ENCODE peak calls at places on chromosomes 4 and X, in seven cellular contexts. K is H1, O is GM12878, R is K562, C is NT2/D1, A is SK-N-SH, M is HepG2. Z is an unnamed sample.

GRCh38 chr4:5823542-5824211 is 69.2 kb downstream of the CRMP1 start:
- DNase-seq in K (no peak), O (no peak), R (no peak), C (no peak), A (no peak), M (no peak), Z (no peak)

GRCh38 chrX:133838761-133839676 is 146.4 kb downstream of the GPC3 start:
- DNase-seq in K (peak), O (no peak), R (peak), C (peak), A (peak), M (no peak), Z (peak)

GRCh38 chr4:25524616-25525146 is 131.0 kb upstream of the SLC34A2 start:
- DNase-seq in K (no peak), O (no peak), R (no peak), C (peak), A (no peak), M (no peak), Z (no peak)

GRCh38 chr4:98687876-98688275 is 29.5 kb upstream of the TSPAN5 start:
- DNase-seq in K (no peak), O (no peak), R (no peak), C (no peak), A (no peak), M (no peak), Z (no peak)

GRCh38 chr4:151407466-151408379 is 1.3 kb upstream of the FHIP1A start:
- DNase-seq in K (no peak), O (peak), R (no peak), C (no peak), A (peak), M (no peak), Z (no peak)

GRCh38 chr4:156906325-156906724 is 65.3 kb downstream of the PDGFC start:
- DNase-seq in K (no peak), O (no peak), R (no peak), C (no peak), A (no peak), M (no peak), Z (no peak)

GRCh38 chrX:129961180-129962083 is 21.0 kb upstream of the BCORL1 start:
- DNase-seq in K (no peak), O (peak), R (peak), C (no peak), A (no peak), M (peak), Z (peak)

GRCh38 chr4:26288308-26288982 is 32.4 kb upstream of the RBPJ start:
- DNase-seq in K (no peak), O (peak), R (no peak), C (no peak), A (no peak), M (no peak), Z (no peak)

GRCh38 chr4:174540175-174540574 is 17.9 kb upstream of the HPGD start:
- DNase-seq in K (no peak), O (no peak), R (no peak), C (no peak), A (no peak), M (no peak), Z (no peak)

GRCh38 chr4:10033191-10033881 is 12.0 kb upstream of the SLC2A9 start:
- DNase-seq in K (no peak), O (no peak), R (peak), C (no peak), A (no peak), M (no peak), Z (no peak)

GRCh38 chr4:139920552-139920951 is 233.4 kb downstream of the MAML3 start:
- DNase-seq in K (no peak), O (no peak), R (no peak), C (no peak), A (no peak), M (no peak), Z (no peak)

GRCh38 chrX:22430701-22431100 is 158.0 kb downstream of the CBLL2 start:
- DNase-seq in K (no peak), O (no peak), R (no peak), C (no peak), A (no peak), M (no peak), Z (no peak)

GRCh38 chrX:17174671-17175070 is 200.3 kb upstream of the NHS start:
- DNase-seq in K (no peak), O (no peak), R (no peak), C (no peak), A (peak), M (no peak), Z (no peak)

GRCh38 chrX:12245650-12246645 is 107.7 kb downstream of the FRMPD4 start:
- DNase-seq in K (no peak), O (no peak), R (no peak), C (peak), A (no peak), M (no peak), Z (no peak)

GRCh38 chrX:153719238-153719637 is 4.9 kb downstream of the BCAP31 start:
- DNase-seq in K (no peak), O (no peak), R (no peak), C (no peak), A (no peak), M (no peak), Z (no peak)

GRCh38 chrX:74119016-74119910 is 184.7 kb upstream of the ZCCHC13 start:
- DNase-seq in K (no peak), O (no peak), R (no peak), C (no peak), A (no peak), M (no peak), Z (peak)

GRCh38 chr4:183628189-183628588 is 30.8 kb downstream of the RWDD4 start:
- DNase-seq in K (no peak), O (no peak), R (no peak), C (no peak), A (no peak), M (no peak), Z (no peak)

GRCh38 chr4:7842384-7843279 is 97.0 kb downstream of the AFAP1 start:
- DNase-seq in K (no peak), O (no peak), R (no peak), C (no peak), A (no peak), M (no peak), Z (peak)

GRCh38 chr4:145066063-145066501 is 31.9 kb downstream of the ANAPC10 start:
- DNase-seq in K (no peak), O (no peak), R (no peak), C (peak), A (no peak), M (no peak), Z (peak)

GRCh38 chr4:184343400-184344177 is 125.9 kb upstream of the ENPP6 start:
- DNase-seq in K (no peak), O (peak), R (peak), C (peak), A (peak), M (peak), Z (peak)

GRCh38 chr4:152045397-152045780 is 284.6 kb upstream of the GATB start:
- DNase-seq in K (no peak), O (no peak), R (no peak), C (no peak), A (no peak), M (no peak), Z (no peak)

GRCh38 chr4:39529534-39529933 is 2.3 kb upstream of the UGDH start:
- DNase-seq in K (no peak), O (no peak), R (no peak), C (no peak), A (no peak), M (no peak), Z (no peak)

GRCh38 chr4:39205476-39205875 is 23.1 kb downstream of the WDR19 start:
- DNase-seq in K (no peak), O (no peak), R (no peak), C (no peak), A (no peak), M (no peak), Z (no peak)

GRCh38 chrX:64996805-64997204 is 20.6 kb upstream of the ZC4H2 start:
- DNase-seq in K (no peak), O (no peak), R (no peak), C (no peak), A (no peak), M (no peak), Z (no peak)

GRCh38 chr4:5477613-5478012 is 230.7 kb downstream of the EVC2 start:
- DNase-seq in K (no peak), O (no peak), R (no peak), C (no peak), A (no peak), M (no peak), Z (no peak)

GRCh38 chr4:166957451-166957850 is 276.8 kb downstream of the SPOCK3 start:
- DNase-seq in K (no peak), O (no peak), R (no peak), C (no peak), A (no peak), M (no peak), Z (no peak)
- TF ChIP-seq YY1 in K (no peak), O (no peak), R (no peak), C (no peak), A (no peak), M (no peak), Z (no peak)

DNA sequence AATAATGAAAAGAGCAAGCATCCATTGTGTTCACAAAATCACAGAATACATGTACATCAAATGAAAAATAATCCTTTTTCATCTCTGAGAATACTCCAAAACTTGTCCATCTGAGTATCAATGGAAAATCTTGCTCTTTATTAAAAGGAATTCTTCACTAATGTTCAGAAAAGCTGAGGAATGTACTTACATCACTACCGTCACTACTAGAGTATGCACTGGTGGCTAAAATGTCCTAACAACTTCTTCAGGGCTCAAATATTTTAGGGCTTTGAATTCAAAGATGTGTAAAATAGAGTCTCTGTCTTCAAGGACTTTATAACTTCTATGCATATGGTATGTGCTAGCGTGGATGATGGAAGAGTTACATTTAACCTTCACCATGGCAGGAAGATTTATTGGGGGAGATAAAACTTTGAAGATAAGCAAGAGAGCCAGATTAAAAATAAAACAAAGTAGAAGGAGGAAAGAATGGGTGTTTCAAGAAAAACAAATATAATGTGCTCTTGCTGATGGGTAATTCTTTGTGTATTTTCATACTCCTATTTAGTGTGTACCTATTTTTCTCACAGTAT is 55.1 kb downstream of the DMD start:
- DNase-seq in K (no peak), O (no peak), R (no peak), C (no peak), A (no peak), M (no peak), Z (no peak)
- TF ChIP-seq YY1 in K (no peak), O (no peak), R (no peak), C (no peak), A (no peak), M (no peak), Z (no peak)

DNA sequence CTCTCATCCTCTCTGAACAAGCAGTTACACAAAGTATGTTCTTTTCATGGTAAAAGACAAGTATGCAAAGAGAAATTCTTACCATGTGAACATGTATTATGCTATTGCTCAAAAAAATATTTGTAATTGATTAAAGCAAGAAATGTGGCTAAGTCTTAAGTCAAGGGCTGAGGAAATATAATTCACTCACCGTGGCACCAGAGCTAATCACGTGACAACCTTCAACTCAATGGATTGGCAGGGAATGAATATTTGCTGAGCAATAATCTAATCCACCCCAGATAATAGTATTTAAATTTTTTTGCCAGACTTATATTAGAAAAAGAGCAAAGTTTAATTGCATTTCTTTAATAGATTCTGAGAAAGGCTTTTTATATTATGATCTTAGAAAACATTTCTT is 310.2 kb downstream of the HS3ST1 start:
- DNase-seq in K (no peak), O (no peak), R (no peak), C (no peak), A (no peak), M (no peak), Z (no peak)
- TF ChIP-seq YY1 in K (no peak), O (no peak), R (no peak), C (no peak), A (no peak), M (no peak), Z (no peak)

DNA sequence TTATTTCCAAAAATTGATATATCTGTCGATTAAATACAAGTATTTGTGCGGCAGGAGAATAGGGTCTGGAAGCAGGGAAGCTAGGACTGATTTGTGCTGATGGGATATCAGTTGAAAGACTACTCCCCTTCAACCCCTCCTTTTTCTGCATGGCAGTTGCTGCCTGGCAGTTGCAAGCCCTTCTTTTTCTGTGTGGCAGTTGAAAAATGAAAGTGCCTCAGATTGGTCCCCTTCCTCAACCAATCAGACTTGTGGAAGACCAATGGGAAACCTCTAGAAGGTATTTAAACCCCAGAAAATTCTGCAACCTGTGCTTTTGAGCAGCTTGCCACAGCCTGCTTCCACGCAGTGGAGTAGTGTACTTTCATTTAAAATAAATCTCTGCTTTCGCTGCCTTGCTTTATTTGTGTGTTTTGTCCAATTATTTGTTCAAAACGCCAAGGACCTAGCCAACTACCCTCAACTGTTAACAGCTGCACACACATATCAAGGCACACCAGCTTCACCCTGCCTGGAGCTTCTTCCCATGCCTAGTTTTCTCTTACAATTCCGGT is 1.5 kb upstream of the TMA16 start:
- DNase-seq in K (no peak), O (no peak), R (no peak), C (no peak), A (no peak), M (no peak), Z (peak)
- TF ChIP-seq YY1 in K (no peak), O (no peak), R (no peak), C (no peak), A (no peak), M (no peak), Z (no peak)

GRCh38 chrX:14896273-14896672 is 23.1 kb downstream of the MOSPD2 start:
- DNase-seq in K (no peak), O (no peak), R (no peak), C (no peak), A (no peak), M (no peak), Z (no peak)

GRCh38 chrX:14903891-14904290 is 30.7 kb downstream of the MOSPD2 start:
- DNase-seq in K (no peak), O (no peak), R (no peak), C (no peak), A (no peak), M (no peak), Z (no peak)

GRCh38 chrX:14897042-14897441 is 23.8 kb downstream of the MOSPD2 start:
- DNase-seq in K (no peak), O (no peak), R (no peak), C (no peak), A (no peak), M (no peak), Z (no peak)

GRCh38 chrX:14902536-14902935 is 29.3 kb downstream of the MOSPD2 start:
- DNase-seq in K (no peak), O (no peak), R (no peak), C (no peak), A (no peak), M (no peak), Z (no peak)

DNA sequence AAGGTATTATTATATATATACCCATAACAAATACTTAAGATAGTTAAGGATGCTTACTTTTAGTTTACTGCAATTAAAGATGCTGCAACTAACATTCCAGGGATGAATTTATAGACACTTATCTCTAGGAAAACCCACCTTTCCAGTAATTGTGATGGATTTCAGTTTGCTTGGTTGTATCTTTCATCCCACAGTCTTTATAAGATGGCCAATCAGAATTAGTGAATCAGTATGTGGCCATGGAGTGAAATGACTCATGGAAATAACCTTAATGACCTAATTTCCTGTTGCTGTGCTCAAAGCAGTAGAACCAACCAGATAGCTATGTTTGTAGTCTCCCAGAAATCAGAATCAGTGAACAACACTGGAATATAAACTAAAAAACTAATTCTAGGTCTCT is 26.4 kb downstream of the MOSPD2 start:
- DNase-seq in K (no peak), O (no peak), R (peak), C (no peak), A (no peak), M (no peak), Z (peak)
- TF ChIP-seq YY1 in K (no peak), O (no peak), R (no peak), C (no peak), A (no peak), M (no peak), Z (no peak)